ENCODE peak calls at places on chromosomes 2 and 18, in eight cellular contexts. One of them, this sample, is unnamed.

GRCh38 chr2:32732135-32732534 is 104.3 kb downstream of the TTC27 start:
- DNase-seq in GM12864: no peak
- DNase-seq in AG10803: peak; percentile 76
- DNase-seq in astrocyte of the spinal cord: no peak
- DNase-seq in HFFc6: no peak
- DNase-seq in GM06990: no peak
- DNase-seq in Peyer's patch: no peak
- DNase-seq in Calu3: no peak
- DNase-seq in this sample: no peak

GRCh38 chr2:33038799-33039198 is 92.0 kb downstream of the LTBP1 start:
- DNase-seq in Peyer's patch: no peak
- DNase-seq in AG10803: no peak
- DNase-seq in GM06990: no peak
- DNase-seq in GM12864: no peak
- DNase-seq in astrocyte of the spinal cord: no peak
- DNase-seq in HFFc6: no peak
- DNase-seq in Calu3: no peak
- DNase-seq in this sample: no peak

GRCh38 chr2:229800997-229801754 is 86.8 kb upstream of the DNER start:
- DNase-seq in astrocyte of the spinal cord: peak; percentile 72
- DNase-seq in GM12864: peak; percentile 57
- DNase-seq in GM06990: no peak
- DNase-seq in Calu3: peak; percentile 64
- DNase-seq in AG10803: peak; percentile 54
- DNase-seq in HFFc6: peak; percentile 22
- DNase-seq in Peyer's patch: peak; percentile 51
- DNase-seq in this sample: peak; percentile 67

GRCh38 chr18:51437280-51438271 is 240.1 kb upstream of the MEX3C start:
- DNase-seq in GM12864: no peak
- DNase-seq in HFFc6: no peak
- DNase-seq in Calu3: peak; percentile 30
- DNase-seq in Peyer's patch: no peak
- DNase-seq in AG10803: no peak
- DNase-seq in GM06990: no peak
- DNase-seq in astrocyte of the spinal cord: no peak
- DNase-seq in this sample: no peak

GRCh38 chr2:130763405-130763804 is 8.1 kb downstream of the AMER3 start:
- DNase-seq in Peyer's patch: no peak
- DNase-seq in astrocyte of the spinal cord: no peak
- DNase-seq in GM06990: no peak
- DNase-seq in Calu3: no peak
- DNase-seq in HFFc6: no peak
- DNase-seq in AG10803: no peak
- DNase-seq in GM12864: no peak
- DNase-seq in this sample: no peak

GRCh38 chr18:78192044-78192443 is 787.6 kb upstream of the SALL3 start:
- DNase-seq in HFFc6: no peak
- DNase-seq in GM06990: no peak
- DNase-seq in Peyer's patch: no peak
- DNase-seq in Calu3: no peak
- DNase-seq in AG10803: no peak
- DNase-seq in astrocyte of the spinal cord: no peak
- DNase-seq in GM12864: no peak
- DNase-seq in this sample: no peak

GRCh38 chr2:24015562-24016375 is 5.9 kb downstream of the MFSD2B start:
- DNase-seq in Peyer's patch: no peak
- DNase-seq in Calu3: no peak
- DNase-seq in astrocyte of the spinal cord: peak; percentile 64
- DNase-seq in HFFc6: peak; percentile 88
- DNase-seq in AG10803: peak; percentile 87
- DNase-seq in GM12864: no peak
- DNase-seq in GM06990: no peak
- DNase-seq in this sample: no peak

GRCh38 chr2:48508461-48509124 is 21.4 kb upstream of the STON1 start:
- DNase-seq in Calu3: no peak
- DNase-seq in GM06990: no peak
- DNase-seq in HFFc6: peak; percentile 67
- DNase-seq in astrocyte of the spinal cord: peak; percentile 58
- DNase-seq in AG10803: peak; percentile 72
- DNase-seq in Peyer's patch: no peak
- DNase-seq in GM12864: no peak
- DNase-seq in this sample: no peak

GRCh38 chr2:218332920-218333645 is 23.6 kb upstream of the CATIP start:
- DNase-seq in GM12864: no peak
- DNase-seq in GM06990: peak; percentile 49
- DNase-seq in HFFc6: no peak
- DNase-seq in Calu3: no peak
- DNase-seq in AG10803: no peak
- DNase-seq in astrocyte of the spinal cord: no peak
- DNase-seq in Peyer's patch: no peak
- DNase-seq in this sample: no peak

GRCh38 chr2:143513081-143513480 is 383.9 kb downstream of the ARHGAP15 start:
- DNase-seq in Peyer's patch: no peak
- DNase-seq in AG10803: peak; percentile 81
- DNase-seq in Calu3: peak; percentile 42
- DNase-seq in GM06990: no peak
- DNase-seq in astrocyte of the spinal cord: peak; percentile 72
- DNase-seq in HFFc6: peak; percentile 22
- DNase-seq in GM12864: no peak
- DNase-seq in this sample: peak; percentile 14

GRCh38 chr2:68031546-68032160 is 31.2 kb downstream of the C1D start:
- DNase-seq in Calu3: peak; percentile 29
- DNase-seq in Peyer's patch: no peak
- DNase-seq in GM06990: no peak
- DNase-seq in GM12864: peak; percentile 24
- DNase-seq in AG10803: peak; percentile 64
- DNase-seq in astrocyte of the spinal cord: peak; percentile 72
- DNase-seq in HFFc6: peak; percentile 68
- DNase-seq in this sample: peak; percentile 54

GRCh38 chr2:218028189-218028495 is 25.3 kb upstream of the TNS1 start:
- DNase-seq in AG10803: no peak
- DNase-seq in Calu3: no peak
- DNase-seq in Peyer's patch: peak; percentile 23
- DNase-seq in astrocyte of the spinal cord: no peak
- DNase-seq in GM12864: no peak
- DNase-seq in GM06990: no peak
- DNase-seq in HFFc6: no peak
- DNase-seq in this sample: peak; percentile 11

GRCh38 chr2:201644001-201644400 is 698 bp upstream of the TMEM237 start:
- DNase-seq in HFFc6: no peak
- DNase-seq in AG10803: peak; percentile 47
- DNase-seq in Peyer's patch: no peak
- DNase-seq in Calu3: no peak
- DNase-seq in astrocyte of the spinal cord: peak; percentile 35
- DNase-seq in GM12864: no peak
- DNase-seq in GM06990: no peak
- DNase-seq in this sample: no peak

GRCh38 chr2:149537098-149537726 is 50.4 kb downstream of the MMADHC start:
- DNase-seq in GM12864: no peak
- DNase-seq in Calu3: no peak
- DNase-seq in Peyer's patch: no peak
- DNase-seq in astrocyte of the spinal cord: no peak
- DNase-seq in AG10803: no peak
- DNase-seq in HFFc6: no peak
- DNase-seq in GM06990: no peak
- DNase-seq in this sample: no peak

GRCh38 chr2:149540138-149540537 is 47.4 kb downstream of the MMADHC start:
- DNase-seq in GM06990: no peak
- DNase-seq in GM12864: no peak
- DNase-seq in Peyer's patch: no peak
- DNase-seq in astrocyte of the spinal cord: no peak
- DNase-seq in AG10803: no peak
- DNase-seq in Calu3: no peak
- DNase-seq in HFFc6: no peak
- DNase-seq in this sample: no peak

GRCh38 chr2:149534674-149535073 is 52.9 kb downstream of the MMADHC start:
- DNase-seq in Peyer's patch: no peak
- DNase-seq in astrocyte of the spinal cord: no peak
- DNase-seq in GM06990: no peak
- DNase-seq in AG10803: no peak
- DNase-seq in Calu3: no peak
- DNase-seq in GM12864: no peak
- DNase-seq in HFFc6: no peak
- DNase-seq in this sample: no peak

GRCh38 chr2:149536649-149537048 is 50.9 kb downstream of the MMADHC start:
- DNase-seq in Peyer's patch: no peak
- DNase-seq in astrocyte of the spinal cord: no peak
- DNase-seq in GM06990: no peak
- DNase-seq in Calu3: no peak
- DNase-seq in GM12864: no peak
- DNase-seq in HFFc6: no peak
- DNase-seq in AG10803: no peak
- DNase-seq in this sample: no peak

DNA sequence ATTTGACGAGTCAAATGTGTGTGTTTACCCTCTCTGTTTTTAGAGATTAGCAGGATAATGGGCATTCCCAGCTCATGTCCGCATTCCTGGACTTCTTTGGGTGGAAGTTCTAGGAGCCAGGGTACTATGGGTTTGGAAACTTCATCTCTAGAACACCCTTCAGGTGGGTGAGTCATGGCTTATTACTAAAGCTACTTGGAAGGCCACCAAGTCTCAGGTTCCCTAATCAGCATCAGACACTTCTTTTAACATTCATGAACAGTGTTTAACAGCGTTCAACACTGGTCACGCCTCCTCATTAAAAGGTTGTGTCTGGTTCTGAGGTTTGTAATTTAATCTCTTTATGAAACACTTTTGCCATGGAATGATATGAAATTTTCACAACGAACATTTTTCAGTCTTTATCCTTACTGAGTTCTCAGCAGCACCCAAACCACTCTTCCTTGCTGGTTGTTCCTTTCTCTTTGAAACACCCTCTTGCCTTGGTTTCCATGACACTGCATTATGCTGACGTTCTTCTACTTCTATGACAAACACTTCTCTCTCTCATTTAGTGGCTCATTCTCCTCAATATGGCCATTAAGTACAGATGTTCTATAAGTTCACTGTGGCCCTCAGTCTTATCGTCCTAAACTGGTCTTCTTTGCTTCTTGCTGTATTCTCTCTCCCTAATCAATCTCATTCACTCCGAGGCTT is 49.3 kb downstream of the MMADHC start:
- DNase-seq in Calu3: peak; percentile 43
- DNase-seq in AG10803: no peak
- DNase-seq in HFFc6: no peak
- DNase-seq in Peyer's patch: no peak
- DNase-seq in GM06990: no peak
- DNase-seq in GM12864: no peak
- DNase-seq in astrocyte of the spinal cord: no peak
- DNase-seq in this sample: no peak
- TF ChIP-seq CTCF in Calu3: no peak
- TF ChIP-seq CTCF in AG10803: no peak
- TF ChIP-seq CTCF in HFFc6: no peak
- TF ChIP-seq CTCF in Peyer's patch: no peak
- TF ChIP-seq CTCF in GM06990: no peak
- TF ChIP-seq CTCF in GM12864: no peak
- TF ChIP-seq CTCF in astrocyte of the spinal cord: no peak
- TF ChIP-seq CTCF in this sample: no peak

GRCh38 chr2:109457366-109457765 is 156.4 kb downstream of the SEPTIN10 start:
- DNase-seq in GM06990: no peak
- DNase-seq in Calu3: no peak
- DNase-seq in astrocyte of the spinal cord: no peak
- DNase-seq in GM12864: no peak
- DNase-seq in AG10803: no peak
- DNase-seq in HFFc6: no peak
- DNase-seq in Peyer's patch: no peak
- DNase-seq in this sample: no peak

GRCh38 chr2:109459485-109459884 is 154.3 kb downstream of the SEPTIN10 start:
- DNase-seq in GM06990: no peak
- DNase-seq in HFFc6: no peak
- DNase-seq in GM12864: no peak
- DNase-seq in Calu3: no peak
- DNase-seq in Peyer's patch: no peak
- DNase-seq in astrocyte of the spinal cord: peak; percentile 27
- DNase-seq in AG10803: peak; percentile 38
- DNase-seq in this sample: no peak

GRCh38 chr2:109456776-109457175 is 157.0 kb downstream of the SEPTIN10 start:
- DNase-seq in AG10803: no peak
- DNase-seq in GM12864: no peak
- DNase-seq in HFFc6: no peak
- DNase-seq in Calu3: no peak
- DNase-seq in astrocyte of the spinal cord: no peak
- DNase-seq in Peyer's patch: no peak
- DNase-seq in GM06990: no peak
- DNase-seq in this sample: no peak

GRCh38 chr2:109458512-109458911 is 155.3 kb downstream of the SEPTIN10 start:
- DNase-seq in HFFc6: no peak
- DNase-seq in Peyer's patch: no peak
- DNase-seq in AG10803: no peak
- DNase-seq in GM12864: no peak
- DNase-seq in GM06990: no peak
- DNase-seq in Calu3: no peak
- DNase-seq in astrocyte of the spinal cord: no peak
- DNase-seq in this sample: no peak

GRCh38 chr2:109457811-109458210 is 156.0 kb downstream of the SEPTIN10 start:
- DNase-seq in AG10803: no peak
- DNase-seq in Calu3: no peak
- DNase-seq in GM06990: no peak
- DNase-seq in astrocyte of the spinal cord: peak; percentile 64
- DNase-seq in GM12864: no peak
- DNase-seq in Peyer's patch: no peak
- DNase-seq in HFFc6: no peak
- DNase-seq in this sample: no peak
- TF ChIP-seq CTCF in AG10803: no peak
- TF ChIP-seq CTCF in Calu3: no peak
- TF ChIP-seq CTCF in GM06990: no peak
- TF ChIP-seq CTCF in astrocyte of the spinal cord: peak; percentile 24
- TF ChIP-seq CTCF in GM12864: no peak
- TF ChIP-seq CTCF in Peyer's patch: no peak
- TF ChIP-seq CTCF in HFFc6: no peak
- TF ChIP-seq CTCF in this sample: no peak

GRCh38 chr2:97774425-97774824 is 61.0 kb downstream of the ZAP70 start:
- DNase-seq in AG10803: no peak
- DNase-seq in GM06990: no peak
- DNase-seq in Calu3: peak; percentile 35
- DNase-seq in HFFc6: no peak
- DNase-seq in Peyer's patch: no peak
- DNase-seq in astrocyte of the spinal cord: no peak
- DNase-seq in GM12864: no peak
- DNase-seq in this sample: no peak
- TF ChIP-seq CTCF in AG10803: peak; percentile 29
- TF ChIP-seq CTCF in GM06990: peak; percentile 61
- TF ChIP-seq CTCF in Calu3: peak; percentile 56
- TF ChIP-seq CTCF in HFFc6: no peak
- TF ChIP-seq CTCF in Peyer's patch: no peak
- TF ChIP-seq CTCF in astrocyte of the spinal cord: peak; percentile 52
- TF ChIP-seq CTCF in GM12864: no peak
- TF ChIP-seq CTCF in this sample: peak; percentile 34

DNA sequence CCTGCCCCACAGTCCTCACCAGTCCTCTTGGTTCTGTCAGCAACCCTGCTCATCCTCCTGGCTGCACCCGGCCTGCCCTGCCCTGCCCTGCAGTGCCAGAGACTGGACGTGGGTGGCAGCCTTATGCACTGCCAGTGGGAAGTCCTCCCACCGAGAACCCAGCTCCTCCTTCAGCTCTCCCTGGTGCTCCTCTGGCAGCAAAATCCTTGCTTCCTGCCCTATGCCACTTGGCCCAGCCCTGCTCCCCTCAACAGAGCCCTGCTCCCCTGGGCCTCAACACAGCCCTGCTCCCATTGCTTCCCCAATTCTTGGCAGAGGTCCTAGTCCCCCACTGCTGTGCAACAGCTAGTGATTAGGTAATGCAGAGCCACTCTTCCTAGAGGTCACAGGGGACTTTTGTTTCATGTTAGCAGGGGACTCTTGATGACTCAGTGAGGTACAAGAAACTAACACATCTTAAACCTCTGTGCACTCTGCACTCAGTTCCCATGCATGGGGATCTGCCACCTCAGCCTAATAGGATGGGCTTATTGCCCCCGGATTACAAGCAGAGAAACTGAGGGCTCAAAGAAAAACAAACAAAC is 58.0 kb upstream of the EDAR start:
- DNase-seq in Peyer's patch: no peak
- DNase-seq in GM06990: peak; percentile 36
- DNase-seq in Calu3: peak; percentile 20
- DNase-seq in astrocyte of the spinal cord: no peak
- DNase-seq in HFFc6: no peak
- DNase-seq in GM12864: no peak
- DNase-seq in AG10803: no peak
- DNase-seq in this sample: peak; percentile 45
- TF ChIP-seq CTCF in Peyer's patch: no peak
- TF ChIP-seq CTCF in GM06990: no peak
- TF ChIP-seq CTCF in Calu3: no peak
- TF ChIP-seq CTCF in astrocyte of the spinal cord: no peak
- TF ChIP-seq CTCF in HFFc6: no peak
- TF ChIP-seq CTCF in GM12864: no peak
- TF ChIP-seq CTCF in AG10803: no peak
- TF ChIP-seq CTCF in this sample: no peak

This sample was measured in GM10248.